ENCODE peak calls at places on chromosomes 5 and 9, in five cellular contexts. Z is activated naive CD8-positive, alpha-beta T cell treated with anti-CD3 and anti-CD28 coated beads, Interleukin-2, amount 10 ng/mL, durations not matched to agents 7 days and 5 days; J is AG20443; V is DMS 273 treated with DMSO at 0.1 percent for 48 hours; C is right atrium auricular region. T is an unnamed sample.

GRCh38 chr5:90853759-90854515 is 295.3 kb downstream of the ADGRV1 start:
- DNase-seq in Z (no peak), J (no peak), V (no peak), C (no peak), T (no peak)

GRCh38 chr9:106333487-106333886 is 529.5 kb upstream of the ZNF462 start:
- DNase-seq in Z (no peak), J (no peak), V (no peak), C (no peak), T (no peak)

GRCh38 chr5:66529182-66529581 is 67.0 kb upstream of the MAST4 start:
- DNase-seq in Z (no peak), J (no peak), V (no peak), C (no peak), T (no peak)

GRCh38 chr9:129399301-129399990 is 221.4 kb upstream of the IER5L start:
- DNase-seq in Z (no peak), J (no peak), V (no peak), C (no peak), T (no peak)

GRCh38 chr5:54838843-54839242 is 146.6 kb downstream of the ESM1 start:
- DNase-seq in Z (no peak), J (no peak), V (no peak), C (no peak), T (no peak)

GRCh38 chr5:34899066-34899465 is 16.2 kb downstream of the RAD1 start:
- DNase-seq in Z (no peak), J (no peak), V (no peak), C (no peak), T (no peak)

GRCh38 chr5:157987259-157987658 is 128.3 kb upstream of the CLINT1 start:
- DNase-seq in Z (no peak), J (no peak), V (no peak), C (no peak), T (no peak)

GRCh38 chr9:130288926-130289705 is 23.6 kb downstream of the HMCN2 start:
- DNase-seq in Z (no peak), J (no peak), V (no peak), C (no peak), T (no peak)

GRCh38 chr5:155870636-155871035 is 456.3 kb upstream of the SGCD start:
- DNase-seq in Z (no peak), J (no peak), V (no peak), C (no peak), T (no peak)

GRCh38 chr5:103366938-103367549 is 108.5 kb downstream of the MACIR start:
- DNase-seq in Z (no peak), J (no peak), V (no peak), C (no peak), T (no peak)

GRCh38 chr5:99105216-99105615 is 176.4 kb upstream of the CHD1 start:
- DNase-seq in Z (no peak), J (no peak), V (no peak), C (no peak), T (no peak)

GRCh38 chr5:128216860-128217531 is 133.4 kb downstream of the SLC12A2 start:
- DNase-seq in Z (no peak), J (peak), V (no peak), C (no peak), T (peak)

GRCh38 chr9:86246752-86247161 is 12.7 kb downstream of the C9orf153 start:
- DNase-seq in Z (no peak), J (no peak), V (no peak), C (no peak), T (no peak)

GRCh38 chr9:87278971-87279731 is 218.5 kb upstream of the DAPK1 start:
- DNase-seq in Z (no peak), J (peak), V (no peak), C (no peak), T (peak)

GRCh38 chr9:134526798-134527492 is 114.7 kb upstream of the COL5A1 start:
- DNase-seq in Z (no peak), J (peak), V (no peak), C (no peak), T (peak)

GRCh38 chr5:173592050-173592669 is 24.3 kb downstream of the BOD1 start:
- DNase-seq in Z (no peak), J (no peak), V (no peak), C (no peak), T (no peak)

GRCh38 chr5:122366501-122366900 is 54.5 kb downstream of the SNCAIP start:
- DNase-seq in Z (no peak), J (no peak), V (no peak), C (no peak), T (no peak)

GRCh38 chr9:77453857-77454647 is 194.1 kb downstream of the GNA14 start:
- DNase-seq in Z (no peak), J (no peak), V (no peak), C (no peak), T (no peak)

GRCh38 chr5:122252319-122252718 is 59.7 kb upstream of the SNCAIP start:
- DNase-seq in Z (no peak), J (no peak), V (no peak), C (no peak), T (no peak)

GRCh38 chr9:84617415-84617814 is 52.1 kb upstream of the NTRK2 start:
- DNase-seq in Z (no peak), J (no peak), V (no peak), C (no peak), T (no peak)

GRCh38 chr5:147568710-147569109 is 58.8 kb upstream of the DPYSL3 start:
- DNase-seq in Z (no peak), J (no peak), V (no peak), C (no peak), T (no peak)

GRCh38 chr5:73274870-73275756 is 102.1 kb downstream of the TMEM174 start:
- DNase-seq in Z (no peak), J (peak), V (peak), C (no peak), T (peak)

GRCh38 chr5:149904977-149905376 is 39.6 kb downstream of the PDE6A start:
- DNase-seq in Z (no peak), J (no peak), V (no peak), C (no peak), T (no peak)

GRCh38 chr5:82748688-82749091 is 328.5 kb downstream of the TMEM167A start:
- DNase-seq in Z (no peak), J (no peak), V (no peak), C (no peak), T (no peak)

GRCh38 chr9:129405831-129406220 is 215.1 kb downstream of the C9orf50 start:
- DNase-seq in Z (no peak), J (no peak), V (no peak), C (no peak), T (no peak)

T was measured in AG08395.